ENCODE peak calls at places on chromosomes 1 and 21, in four cellular contexts. Q, A, F and I are unnamed samples. For H3K36me3 and H3K4me1, the result is how much of the 10 kb centered on the place peaks cover.

GRCh38 chr1:59100975-59101374 is 195.9 kb upstream of the FGGY start:
- DNase-seq in F (no peak), Q (no peak), A (no peak), I (no peak)

GRCh38 chr1:150221552-150221951 is 14.4 kb downstream of the ANP32E start:
- DNase-seq in Q (no peak), A (no peak), F (no peak), I (no peak)

GRCh38 chr21:44911384-44912157 is 9.1 kb downstream of the ITGB2 start:
- DNase-seq in F (peak), Q (peak), A (peak), I (peak)

GRCh38 chr1:241253491-241253890 is 103.5 kb downstream of the RGS7 start:
- DNase-seq in A (no peak), F (no peak), Q (no peak), I (no peak)

GRCh38 chr21:21373969-21374368 is 375.8 kb downstream of the NCAM2 start:
- DNase-seq in A (no peak), Q (no peak), F (no peak), I (no peak)

GRCh38 chr1:75392278-75392677 is 218.6 kb downstream of the SLC44A5 start:
- DNase-seq in F (no peak), A (no peak), Q (no peak), I (no peak)

GRCh38 chr1:15803380-15803779 is 4.1 kb downstream of the UQCRHL start:
- DNase-seq in A (no peak), F (no peak), Q (no peak), I (no peak)

GRCh38 chr1:43531453-43531905 is 796 bp downstream of the PTPRF start:
- DNase-seq in Q (no peak), A (no peak), F (no peak), I (no peak)

GRCh38 chr1:225426395-225427248 is 1.2 kb downstream of the LBR start:
- DNase-seq in A (no peak), Q (no peak), F (no peak), I (peak)

GRCh38 chr1:225875044-225875822 is 6.9 kb downstream of the TMEM63A start:
- DNase-seq in A (no peak), F (no peak), Q (peak), I (no peak)

GRCh38 chr1:121483961-121484424 is 299.2 kb downstream of the SRGAP2C start:
- DNase-seq in F (no peak), A (no peak), Q (no peak), I (no peak)

GRCh38 chr21:34967509-34968289 is 81.4 kb downstream of the RUNX1 start:
- DNase-seq in F (no peak), Q (no peak), A (no peak), I (no peak)

GRCh38 chr1:223189903-223190724 is 47.1 kb upstream of the TLR5 start:
- DNase-seq in A (no peak), Q (no peak), F (no peak), I (no peak)

GRCh38 chr1:185996211-185996610 is 262.0 kb downstream of the HMCN1 start:
- DNase-seq in A (peak), F (peak), Q (no peak), I (peak)

GRCh38 chr1:99603699-99604595 is 42.0 kb upstream of the PALMD start:
- DNase-seq in A (no peak), Q (no peak), F (no peak), I (no peak)

GRCh38 chr1:226825037-226825745 is 45.2 kb upstream of the PSEN2 start:
- DNase-seq in Q (no peak), A (no peak), F (peak), I (no peak)

DNA sequence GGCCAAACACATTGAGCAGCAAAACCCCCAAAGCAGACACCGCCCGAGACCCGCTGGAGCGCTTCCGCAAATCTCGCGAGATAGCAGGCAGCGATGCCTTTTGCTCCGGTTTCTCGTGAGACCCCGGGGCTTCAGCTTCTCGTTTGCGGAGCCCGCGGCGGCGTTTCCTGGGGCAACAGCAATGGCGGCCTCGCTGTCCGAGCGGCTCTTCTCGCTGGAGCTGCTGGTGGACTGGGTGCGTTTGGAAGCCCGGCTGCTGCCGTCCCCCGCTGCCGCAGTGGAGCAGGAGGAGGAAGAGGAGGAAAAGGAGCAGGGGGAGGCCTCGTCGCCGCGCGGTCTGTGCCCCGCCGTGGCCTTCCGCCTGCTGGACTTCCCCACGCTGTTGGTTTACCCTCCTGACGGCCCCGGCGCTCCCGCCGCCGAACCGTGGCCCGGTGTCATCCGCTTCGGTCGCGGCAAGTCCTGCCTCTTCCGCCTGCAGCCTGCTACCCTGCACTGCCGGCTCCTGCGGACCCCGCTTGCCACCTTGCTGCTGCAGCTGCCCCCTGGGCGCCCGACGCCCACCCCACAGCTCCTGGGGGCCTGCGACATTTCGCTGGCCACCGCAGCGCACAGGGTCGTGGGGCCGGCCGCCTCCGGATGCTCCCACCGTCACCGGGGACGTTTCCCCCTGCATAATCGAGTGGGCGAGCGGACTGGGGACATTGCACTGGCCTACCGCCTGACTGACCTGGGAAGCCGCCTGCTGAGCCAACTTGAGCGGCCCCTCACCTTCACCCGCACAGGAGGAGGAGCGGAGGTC is at the start of gene MAP10:
- DNase-seq in A (peak), Q (peak), F (peak), I (peak)
- TF ChIP-seq POLR2A in A (peak), Q (no peak), F (no peak), I (no peak)

DNA sequence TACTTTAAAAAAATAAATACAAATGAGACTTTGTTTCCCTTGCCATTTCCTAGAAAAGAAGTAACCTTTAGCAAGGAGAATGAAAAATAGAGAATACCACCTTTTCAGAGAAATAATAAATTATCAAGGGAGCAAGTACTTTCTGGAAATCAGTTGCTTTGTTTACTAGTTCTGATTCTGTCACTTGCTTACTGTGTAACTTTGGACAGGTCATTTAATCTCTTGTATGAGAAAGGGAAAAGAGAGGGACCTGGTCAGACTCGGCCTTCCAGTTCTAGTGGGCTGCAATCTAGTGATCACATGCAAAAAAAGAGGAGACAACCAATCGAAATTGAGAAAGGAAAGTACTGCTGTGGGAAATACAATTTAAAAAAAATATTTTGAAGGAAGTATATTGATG is 34.2 kb downstream of the KCTD3 start:
- DNase-seq in Q (no peak), F (no peak), A (no peak), I (no peak)
- H3K36me3 ChIP-seq in Q (under half), F (under half), A (under half), I (under half)

GRCh38 chr1:17567582-17567981 is 28.1 kb downstream of the ARHGEF10L start:
- DNase-seq in F (peak), A (peak), Q (no peak), I (no peak)

GRCh38 chr1:17569200-17570139 is 30.0 kb downstream of the ARHGEF10L start:
- DNase-seq in Q (peak), A (peak), F (peak), I (peak)

GRCh38 chr1:17570228-17570627 is 30.7 kb downstream of the ARHGEF10L start:
- DNase-seq in A (no peak), F (no peak), Q (no peak), I (no peak)

GRCh38 chr1:17566892-17567291 is 27.4 kb downstream of the ARHGEF10L start:
- DNase-seq in A (no peak), F (no peak), Q (no peak), I (no peak)

GRCh38 chr1:17568014-17568413 is 28.5 kb downstream of the ARHGEF10L start:
- DNase-seq in Q (no peak), F (no peak), A (no peak), I (no peak)
- H3K4me1 ChIP-seq in Q (under half), F (under half), A (half or more), I (under half)

GRCh38 chr1:204255966-204256365 is 42.2 kb upstream of the GOLT1A start:
- DNase-seq in A (no peak), Q (no peak), F (no peak), I (no peak)
- TF ChIP-seq POLR2A in A (no peak), Q (no peak), F (no peak), I (no peak)

GRCh38 chr21:32330784-32331311 is 32.2 kb downstream of the MRAP start:
- DNase-seq in Q (no peak), A (no peak), F (peak), I (no peak)

GRCh38 chr21:32331444-32332305 is 33.0 kb downstream of the MRAP start:
- DNase-seq in Q (no peak), A (no peak), F (peak), I (no peak)

GRCh38 chr21:32329776-32330175 is 31.1 kb downstream of the MRAP start:
- DNase-seq in F (peak), A (no peak), Q (no peak), I (no peak)

GRCh38 chr21:32328595-32328994 is 29.9 kb downstream of the MRAP start:
- DNase-seq in Q (no peak), F (peak), A (no peak), I (no peak)

DNA sequence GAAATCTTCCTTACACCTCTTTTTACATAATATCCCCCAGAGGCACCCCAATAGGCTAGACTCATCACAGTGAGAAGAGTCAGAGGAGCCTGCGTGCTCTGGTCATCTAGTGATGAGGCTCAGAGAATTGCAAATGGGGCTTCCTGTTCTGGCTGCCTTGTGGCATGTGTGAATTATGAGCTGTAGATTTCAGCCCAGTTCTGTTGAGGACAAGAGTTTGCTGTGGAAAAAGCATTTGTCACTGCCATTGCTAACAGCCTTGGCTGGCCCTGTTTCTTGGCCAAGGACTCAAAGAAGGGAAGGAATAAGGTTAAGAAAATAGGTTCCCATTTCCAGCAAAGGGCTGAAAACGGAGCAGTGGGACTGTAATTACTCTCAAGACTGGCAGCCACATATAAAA is 30.7 kb downstream of the MRAP start:
- DNase-seq in F (peak), Q (no peak), A (no peak), I (no peak)
- H3K36me3 ChIP-seq in F (under half), Q (under half), A (under half), I (under half)

DNA sequence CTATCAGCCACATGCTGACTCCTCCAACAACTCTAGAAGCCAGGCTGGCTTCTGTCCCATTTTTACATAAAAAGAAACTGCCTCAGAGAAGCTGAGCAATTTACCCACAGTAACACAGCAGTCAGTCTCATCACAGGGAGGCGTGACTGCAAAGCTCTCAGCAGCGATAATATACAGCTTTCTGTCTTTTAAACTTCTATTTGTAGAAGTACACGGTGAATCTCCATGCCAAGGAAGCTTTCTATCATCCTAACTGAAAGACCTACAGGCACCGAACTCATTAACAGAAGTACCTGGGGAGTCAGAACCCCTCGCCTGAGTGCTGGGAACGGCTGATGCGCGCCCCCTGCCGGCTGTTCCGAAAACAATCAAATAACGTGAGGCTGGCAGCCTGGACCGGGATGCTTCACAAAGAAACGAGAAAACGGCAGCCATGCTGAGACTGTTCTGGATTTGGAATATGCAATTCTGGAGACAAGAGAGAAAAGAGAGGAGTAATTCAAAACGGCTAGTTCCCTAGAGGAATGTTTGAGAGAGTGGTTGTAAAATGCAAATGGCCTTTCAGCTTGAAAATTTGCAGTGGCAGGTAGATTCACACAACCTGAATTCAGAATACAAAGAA is 43.5 kb upstream of the RAB4A start:
- DNase-seq in A (peak), Q (peak), F (peak), I (peak)
- H3K4me1 ChIP-seq in A (under half), Q (under half), F (under half), I (under half)

GRCh38 chr1:159934136-159935039 is 9.1 kb upstream of the TAGLN2 start:
- DNase-seq in F (no peak), A (no peak), Q (no peak), I (no peak)
- TF ChIP-seq POLR2A in F (no peak), A (no peak), Q (no peak), I (no peak)